ENCODE peak calls at places on chromosome 3, in six cellular contexts. L, N, J, W, K and M are unnamed samples.
A peak's percentile ranks its signal among the peaks of the same experiment; 100 is the strongest.

GRCh38 chr3:79367066-79367465 is 400.7 kb downstream of the ROBO1 start:
- DNase-seq in N (no peak), L (no peak), W (peak; percentile 87), K (no peak), J (no peak), M (no peak)

GRCh38 chr3:118972974-118973373 is 61.7 kb downstream of the IGSF11 start:
- DNase-seq in N (no peak), K (no peak), W (no peak), J (peak; percentile 31), L (no peak), M (no peak)

GRCh38 chr3:157752952-157753351 is 249.7 kb upstream of the VEPH1 start:
- DNase-seq in W (no peak), N (no peak), L (no peak), J (no peak), K (no peak), M (no peak)

GRCh38 chr3:66466606-66467270 is 34.1 kb downstream of the LRIG1 start:
- DNase-seq in J (no peak), L (no peak), W (no peak), K (no peak), N (no peak), M (no peak)

GRCh38 chr3:324423-324822 is 127.9 kb downstream of the CHL1 start:
- DNase-seq in J (no peak), L (no peak), N (no peak), K (no peak), W (no peak), M (no peak)

GRCh38 chr3:100902572-100902971 is 90.6 kb downstream of the ABI3BP start:
- DNase-seq in L (no peak), W (peak; percentile 22), J (no peak), K (no peak), N (no peak), M (no peak)

GRCh38 chr3:71109241-71109976 is 474.1 kb downstream of the FOXP1 start:
- DNase-seq in K (no peak), N (no peak), J (no peak), W (peak; percentile 90), L (no peak), M (no peak)

GRCh38 chr3:182609575-182610156 is 183.6 kb upstream of the ATP11B start:
- DNase-seq in J (peak; percentile 62), L (no peak), K (peak; percentile 60), W (no peak), N (peak; percentile 14), M (no peak)

GRCh38 chr3:111373861-111374260 is 168.1 kb upstream of the CD96 start:
- DNase-seq in W (peak; percentile 12), K (no peak), N (no peak), L (no peak), J (no peak), M (no peak)

GRCh38 chr3:35778201-35778600 is 138.9 kb downstream of the ARPP21 start:
- DNase-seq in L (no peak), W (no peak), N (no peak), K (no peak), J (no peak), M (no peak)

GRCh38 chr3:17195192-17195611 is 310.4 kb downstream of the PLCL2 start:
- DNase-seq in L (no peak), N (no peak), W (peak; percentile 29), J (peak; percentile 50), K (no peak), M (no peak)

GRCh38 chr3:113103588-113103987 is 107.8 kb upstream of the BOC start:
- DNase-seq in W (no peak), J (no peak), L (no peak), K (no peak), N (no peak), M (no peak)

GRCh38 chr3:115236496-115236895 is 89.4 kb upstream of the ZBTB20 start:
- DNase-seq in K (no peak), J (no peak), L (no peak), W (no peak), N (no peak), M (no peak)

GRCh38 chr3:99638244-99638948 is at the start of gene COL8A1:
- DNase-seq in N (peak; percentile 39), W (peak; percentile 77), K (no peak), L (peak; percentile 65), J (peak; percentile 20), M (no peak)

GRCh38 chr3:120167488-120167887 is 73.2 kb upstream of the GSK3B start:
- DNase-seq in L (no peak), J (no peak), W (no peak), K (no peak), N (no peak), M (peak; percentile 87)

GRCh38 chr3:192169332-192169915 is 557.9 kb downstream of the FGF12 start:
- DNase-seq in W (no peak), J (no peak), K (no peak), L (no peak), N (no peak), M (no peak)

GRCh38 chr3:17006143-17006839 is 121.5 kb downstream of the PLCL2 start:
- DNase-seq in N (no peak), L (no peak), W (no peak), J (no peak), K (no peak), M (no peak)

GRCh38 chr3:98655666-98656065 is 62.3 kb upstream of the CPOX start:
- DNase-seq in L (no peak), N (no peak), K (no peak), W (peak; percentile 35), J (no peak), M (no peak)

GRCh38 chr3:9808345-9809037 is 1.6 kb upstream of the TTLL3 start:
- DNase-seq in J (no peak), N (no peak), L (no peak), W (peak; percentile 43), K (peak; percentile 45), M (no peak)

GRCh38 chr3:128269131-128269775 is 116.0 kb downstream of the EEFSEC start:
- DNase-seq in N (no peak), K (no peak), J (no peak), L (no peak), W (no peak), M (peak; percentile 74)

GRCh38 chr3:122410639-122411038 is 5.2 kb downstream of the WDR5B start:
- DNase-seq in K (no peak), N (no peak), J (no peak), W (no peak), L (no peak), M (no peak)

GRCh38 chr3:31533169-31533870 is 595 bp downstream of the STT3B start:
- DNase-seq in W (peak; percentile 1), L (peak; percentile 57), N (peak; percentile 60), J (peak; percentile 53), K (no peak), M (no peak)

GRCh38 chr3:60034047-60034446 is 984.2 kb upstream of the CFAP20DC start:
- DNase-seq in K (no peak), J (no peak), W (no peak), N (no peak), L (no peak), M (no peak)

GRCh38 chr3:10546181-10546624 is 40.8 kb upstream of the ATP2B2 start:
- DNase-seq in L (no peak), N (no peak), K (no peak), W (no peak), J (no peak), M (no peak)

GRCh38 chr3:63943678-63944077 is 31.5 kb upstream of the SCAANT1 start:
- DNase-seq in K (no peak), N (no peak), W (no peak), L (no peak), J (no peak), M (no peak)

GRCh38 chr3:76866729-76867461 is 173.0 kb upstream of the ROBO2 start:
- DNase-seq in N (no peak), W (no peak), J (no peak), K (no peak), L (no peak), M (no peak)

DNA sequence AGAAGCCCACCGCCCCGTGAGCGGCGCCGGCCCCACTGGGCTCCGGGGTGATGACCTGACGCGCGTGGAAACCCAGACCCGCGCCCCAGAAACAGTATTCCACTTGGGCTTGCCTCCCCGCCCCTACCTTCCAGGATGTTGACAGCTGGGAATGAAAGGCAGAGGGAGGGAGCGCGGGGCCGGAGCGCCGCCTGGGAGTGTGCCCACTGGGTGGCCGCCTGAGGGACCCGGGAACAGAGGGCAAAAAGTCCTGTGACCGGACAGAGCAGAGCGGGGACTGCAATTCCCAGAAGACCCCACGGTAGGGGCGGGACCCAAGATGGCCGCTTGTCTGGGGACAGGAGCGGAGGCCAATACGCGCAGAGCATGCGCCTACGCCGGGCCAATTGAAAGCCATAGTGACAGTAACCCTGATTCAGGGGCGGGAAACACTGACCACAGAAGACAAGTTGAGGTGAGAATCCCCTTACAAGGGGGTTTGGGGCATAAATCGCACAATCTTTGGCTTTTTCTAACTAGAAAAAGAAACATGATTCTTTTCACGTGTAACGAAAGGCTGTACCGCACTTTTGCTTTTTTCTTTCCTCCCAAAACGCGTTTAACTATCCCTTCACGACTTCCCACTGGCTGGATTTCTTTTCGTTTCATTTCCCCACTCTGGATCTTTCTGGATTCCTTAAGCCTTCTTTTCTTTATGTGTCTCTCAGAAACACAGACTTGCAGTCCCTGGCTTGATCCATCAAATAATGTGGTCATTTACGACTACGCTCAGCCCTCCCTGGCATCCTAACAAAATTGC is at the start of gene FHIT:
- DNase-seq in L (peak; percentile 93), N (peak; percentile 98), W (peak; percentile 87), K (peak; percentile 90), J (peak; percentile 96), M (no peak)
- TF ChIP-seq POLR2A in L (no peak), N (no peak), W (no peak), K (no peak), J (peak; percentile 80), M (no peak)

DNA sequence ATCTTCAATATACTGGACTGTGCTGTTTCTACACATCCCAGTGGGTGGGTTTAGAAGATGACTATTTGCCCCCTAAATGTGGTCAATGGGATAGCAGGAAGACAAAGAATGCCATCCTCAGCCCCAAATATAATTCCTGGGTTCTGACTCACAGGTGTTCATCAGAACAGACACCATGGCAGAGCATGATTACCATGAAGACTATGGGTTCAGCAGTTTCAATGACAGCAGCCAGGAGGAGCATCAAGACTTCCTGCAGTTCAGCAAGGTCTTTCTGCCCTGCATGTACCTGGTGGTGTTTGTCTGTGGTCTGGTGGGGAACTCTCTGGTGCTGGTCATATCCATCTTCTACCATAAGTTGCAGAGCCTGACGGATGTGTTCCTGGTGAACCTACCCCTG is 3.0 kb downstream of the CXCR6 start:
- DNase-seq in W (no peak), K (no peak), J (no peak), N (no peak), L (no peak), M (no peak)
- TF ChIP-seq CTCF in W (no peak), K (no peak), J (no peak), N (no peak), L (no peak), M (no peak)

GRCh38 chr3:187473778-187474406 is 105.7 kb downstream of the RTP4 start:
- DNase-seq in K (peak; percentile 28), J (no peak), N (no peak), W (no peak), L (no peak), M (no peak)
- H3K27me3 ChIP-seq in K (no peaks in the 10 kb centered on the region), J (no peaks in the 10 kb centered on the region), N (no peaks in the 10 kb centered on the region), W (no peaks in the 10 kb centered on the region), L (no peaks in the 10 kb centered on the region), M (no peaks in the 10 kb centered on the region)

DNA sequence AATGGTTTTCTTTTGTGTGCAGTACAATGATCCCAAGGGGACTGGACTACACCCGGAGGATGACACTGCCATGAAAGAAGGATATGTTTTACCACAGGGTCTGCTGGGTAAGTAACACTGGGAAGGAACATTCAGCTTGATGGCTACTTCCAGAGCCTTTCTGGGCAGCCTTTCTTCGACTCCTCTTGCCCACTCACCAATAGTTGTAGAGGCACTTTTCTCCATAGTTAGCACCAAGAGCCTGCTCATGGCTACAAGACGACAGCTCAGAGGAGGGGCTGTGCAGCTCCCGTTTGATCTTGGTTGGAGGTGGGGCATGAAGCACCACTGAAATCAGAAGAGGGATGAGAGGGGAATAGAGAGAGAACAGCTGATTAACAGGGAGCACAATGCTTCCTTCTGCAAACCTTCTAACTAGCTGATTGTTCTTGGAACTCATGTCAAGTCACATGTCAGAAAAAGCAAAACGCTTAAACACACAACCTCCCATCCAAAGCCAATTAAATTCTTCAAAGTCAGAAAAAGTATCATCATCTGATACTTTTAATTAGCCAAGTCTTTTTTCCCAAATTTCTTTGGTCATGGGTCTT is 27.9 kb downstream of the ETV5 start:
- DNase-seq in L (no peak), N (no peak), K (no peak), J (no peak), W (no peak), M (no peak)
- TF ChIP-seq POLR2A in L (no peak), N (no peak), K (no peak), J (no peak), W (no peak), M (no peak)